ENCODE peak calls at places on chromosomes 1 and 21, in ten cellular contexts. J, M, X, Q, Z, F, I, G, B and U are unnamed samples.

GRCh38 chr1:56473582-56474270 is 105.6 kb downstream of the PLPP3 start:
- DNase-seq in J (no peak), M (no peak), X (no peak), Q (no peak), Z (peak; percentile 27), F (no peak), I (no peak), G (no peak), B (no peak), U (no peak)

GRCh38 chr1:30700528-30701265 is 22.7 kb downstream of the MATN1 start:
- DNase-seq in J (peak; percentile 35), M (no peak), X (peak; percentile 56), Q (no peak), Z (peak; percentile 76), F (no peak), I (peak; percentile 78), G (no peak), B (no peak), U (no peak)

GRCh38 chr1:54542120-54542961 is 5.7 kb upstream of the ACOT11 start:
- DNase-seq in J (peak; percentile 79), M (peak; percentile 67), X (peak; percentile 68), Q (peak; percentile 73), Z (peak; percentile 50), F (peak; percentile 91), I (peak; percentile 68), G (peak; percentile 55), B (peak; percentile 83), U (peak; percentile 62)

GRCh38 chr1:18256318-18257235 is 149.0 kb downstream of the IGSF21 start:
- DNase-seq in J (peak; percentile 79), M (no peak), X (no peak), Q (peak; percentile 42), Z (no peak), F (peak; percentile 96), I (peak; percentile 48), G (peak; percentile 15), B (peak; percentile 16), U (peak; percentile 40)

GRCh38 chr1:228540161-228540917 is 53.2 kb downstream of the RNF187 start:
- DNase-seq in J (no peak), M (no peak), X (no peak), Q (no peak), Z (no peak), F (peak; percentile 51), I (no peak), G (no peak), B (no peak), U (no peak)

GRCh38 chr1:226438007-226438406 is 30.1 kb upstream of the PARP1 start:
- DNase-seq in J (peak; percentile 35), M (no peak), X (no peak), Q (no peak), Z (no peak), F (peak; percentile 47), I (peak; percentile 50), G (no peak), B (no peak), U (no peak)

GRCh38 chr21:40936151-40936550 is 89.2 kb upstream of the DSCAM start:
- DNase-seq in J (no peak), M (no peak), X (peak; percentile 48), Q (no peak), Z (no peak), F (no peak), I (no peak), G (no peak), B (no peak), U (no peak)

GRCh38 chr1:186228751-186229150 is 146.3 kb downstream of the TPR start:
- DNase-seq in J (no peak), M (no peak), X (no peak), Q (no peak), Z (no peak), F (no peak), I (no peak), G (no peak), B (no peak), U (no peak)

GRCh38 chr1:199691540-199691939 is 336.0 kb upstream of the NR5A2 start:
- DNase-seq in J (no peak), M (no peak), X (no peak), Q (no peak), Z (peak; percentile 82), F (peak; percentile 32), I (peak; percentile 91), G (no peak), B (no peak), U (no peak)

GRCh38 chr1:221886311-221887090 is 144.6 kb upstream of the DUSP10 start:
- DNase-seq in J (no peak), M (no peak), X (no peak), Q (no peak), Z (no peak), F (no peak), I (no peak), G (peak; percentile 5), B (no peak), U (no peak)

GRCh38 chr1:231240531-231240882 is 505 bp upstream of the GNPAT start:
- DNase-seq in J (no peak), M (no peak), X (no peak), Q (no peak), Z (peak; percentile 15), F (no peak), I (no peak), G (no peak), B (no peak), U (no peak)

GRCh38 chr21:42040411-42041180 is 30.4 kb upstream of the ZBTB21 start:
- DNase-seq in J (no peak), M (no peak), X (peak; percentile 59), Q (no peak), Z (peak; percentile 100), F (no peak), I (peak; percentile 97), G (peak; percentile 57), B (no peak), U (no peak)

GRCh38 chr21:34362670-34363069 is 1.1 kb upstream of the KCNE2 start:
- DNase-seq in J (no peak), M (no peak), X (no peak), Q (no peak), Z (no peak), F (no peak), I (no peak), G (no peak), B (no peak), U (no peak)

GRCh38 chr21:34360488-34361241 is 3.1 kb upstream of the KCNE2 start:
- DNase-seq in J (no peak), M (no peak), X (no peak), Q (no peak), Z (no peak), F (no peak), I (no peak), G (no peak), B (no peak), U (no peak)

GRCh38 chr21:34364921-34365320 is 1.1 kb downstream of the KCNE2 start:
- DNase-seq in J (no peak), M (no peak), X (no peak), Q (no peak), Z (no peak), F (no peak), I (no peak), G (no peak), B (no peak), U (no peak)

GRCh38 chr21:34363733-34364132 is at the start of gene KCNE2:
- DNase-seq in J (no peak), M (no peak), X (no peak), Q (no peak), Z (no peak), F (no peak), I (no peak), G (no peak), B (no peak), U (no peak)

GRCh38 chr21:34362136-34362444 is 1.7 kb upstream of the KCNE2 start:
- DNase-seq in J (no peak), M (no peak), X (no peak), Q (no peak), Z (no peak), F (no peak), I (no peak), G (no peak), B (no peak), U (no peak)
- TF ChIP-seq CTCF in J (no peak), M (no peak), X (no peak), Q (peak; percentile 53), Z (no peak), F (no peak), I (no peak), G (no peak), B (no peak), U (no peak)

DNA sequence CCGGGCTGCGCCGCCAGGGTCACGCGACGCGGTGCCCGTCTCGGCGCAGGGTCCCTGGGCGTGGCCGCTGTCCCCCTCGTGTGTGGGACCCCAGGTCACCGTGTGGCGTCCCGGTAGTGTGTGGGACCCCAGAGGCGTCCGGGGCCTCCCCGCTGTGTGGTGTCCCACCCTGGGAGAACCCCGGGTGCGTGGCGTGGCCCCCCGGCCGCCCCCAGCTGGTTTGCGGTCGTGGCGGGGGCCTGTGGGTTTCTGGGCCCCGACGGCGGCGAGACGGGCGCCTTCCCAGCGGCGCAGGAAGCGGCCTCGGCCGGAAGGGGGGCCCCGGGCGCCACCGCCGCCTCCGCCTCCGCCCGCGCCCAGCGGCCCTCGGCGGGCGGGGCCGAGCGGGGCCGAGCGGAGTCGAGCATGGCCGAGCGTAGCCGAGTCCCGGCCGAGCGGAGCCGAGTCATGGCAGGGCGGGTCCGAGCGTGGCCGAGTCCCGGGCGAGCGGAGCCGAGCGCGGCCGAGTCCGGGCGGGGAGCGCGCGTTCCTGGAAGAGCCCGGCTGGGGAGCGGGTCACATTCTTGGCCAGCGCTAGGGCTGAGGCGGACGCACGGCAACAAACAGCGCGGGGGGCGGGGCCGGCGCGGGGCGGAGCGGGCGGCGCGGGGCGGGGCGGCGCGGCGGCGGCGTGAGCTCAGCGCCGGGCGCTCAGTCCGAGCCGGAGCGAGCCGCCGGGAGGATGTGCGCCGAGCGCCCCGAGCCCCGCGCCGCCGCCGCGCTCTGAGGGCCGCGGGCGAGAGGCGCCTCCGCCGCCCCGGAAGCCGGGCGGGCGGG is 570 bp upstream of the SKI start:
- DNase-seq in J (peak; percentile 97), M (peak; percentile 96), X (peak; percentile 97), Q (peak; percentile 95), Z (peak; percentile 95), F (peak; percentile 97), I (peak; percentile 99), G (peak; percentile 79), B (peak; percentile 95), U (peak; percentile 100)
- TF ChIP-seq CTCF in J (no peak), M (no peak), X (no peak), Q (no peak), Z (no peak), F (no peak), I (no peak), G (no peak), B (no peak), U (peak; percentile 28)

GRCh38 chr1:80441664-80442063 is 1359.1 kb upstream of the ADGRL2 start:
- DNase-seq in J (no peak), M (no peak), X (no peak), Q (no peak), Z (no peak), F (peak; percentile 17), I (no peak), G (peak; percentile 0), B (no peak), U (no peak)
- TF ChIP-seq CTCF in J (no peak), M (no peak), X (no peak), Q (no peak), Z (no peak), F (peak; percentile 37), I (no peak), G (no peak), B (no peak), U (no peak)

DNA sequence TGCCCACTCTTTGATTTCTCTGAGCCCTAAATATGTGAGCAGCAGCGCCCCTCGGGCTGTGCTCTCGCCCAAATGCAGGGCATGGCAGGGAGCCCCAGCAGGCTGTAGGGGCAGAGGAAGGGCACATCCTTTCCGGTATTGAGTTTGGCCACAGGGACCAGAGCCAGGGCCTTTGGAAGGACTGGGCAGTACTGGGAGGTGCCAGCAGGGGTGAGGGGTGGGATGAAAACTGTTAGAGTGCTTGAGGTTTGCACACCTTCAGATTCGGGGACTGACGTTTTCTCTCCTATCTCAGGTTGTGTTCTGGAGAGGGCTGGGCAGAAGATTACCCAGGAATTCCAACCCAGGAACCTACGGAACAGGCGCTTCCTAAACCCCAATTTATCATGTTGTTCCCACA is 2.2 kb upstream of the ATP1A2 start:
- DNase-seq in J (no peak), M (no peak), X (no peak), Q (no peak), Z (no peak), F (no peak), I (no peak), G (no peak), B (no peak), U (no peak)
- TF ChIP-seq CTCF in J (no peak), M (no peak), X (no peak), Q (no peak), Z (no peak), F (no peak), I (no peak), G (no peak), B (no peak), U (no peak)